ENCODE peak calls at places on chromosomes 16 and 17, in eight cellular contexts. R is cardiac muscle cell, U is AG10803, B is brain microvascular endothelial cell, S is omental fat pad, T is Calu3, F is neural progenitor cell, N is H9. Z is an unnamed sample.
A peak's percentile ranks its signal among the peaks of the same experiment; 100 is the strongest.

GRCh38 chr16:53131363-53132071 is 76.7 kb downstream of the CHD9 start:
- DNase-seq in R (peak; percentile 52), U (peak; percentile 47), B (no peak), S (peak; percentile 32), T (peak; percentile 56), F (no peak), N (peak; percentile 37), Z (peak; percentile 34)

GRCh38 chr17:21003007-21003621 is 39.7 kb downstream of the USP22 start:
- DNase-seq in R (no peak), U (no peak), B (no peak), S (no peak), T (no peak), F (no peak), N (no peak), Z (no peak)

GRCh38 chr17:76865174-76865573 is 3.0 kb upstream of the MGAT5B start:
- DNase-seq in R (no peak), U (no peak), B (no peak), S (no peak), T (no peak), F (no peak), N (no peak), Z (no peak)

GRCh38 chr17:77107506-77108433 is 33.0 kb upstream of the SEC14L1 start:
- DNase-seq in R (peak; percentile 65), U (peak; percentile 66), B (peak; percentile 43), S (no peak), T (no peak), F (no peak), N (no peak), Z (no peak)

GRCh38 chr16:50285406-50286003 is 19.2 kb downstream of the ADCY7 start:
- DNase-seq in R (no peak), U (no peak), B (no peak), S (no peak), T (no peak), F (no peak), N (no peak), Z (no peak)

GRCh38 chr16:65845466-65846209 is 520.9 kb upstream of the CDH5 start:
- DNase-seq in R (peak; percentile 19), U (peak; percentile 23), B (no peak), S (no peak), T (no peak), F (no peak), N (no peak), Z (no peak)

GRCh38 chr16:68028996-68029395 is 5.9 kb downstream of the DUS2 start:
- DNase-seq in R (no peak), U (no peak), B (no peak), S (no peak), T (no peak), F (no peak), N (no peak), Z (no peak)

GRCh38 chr17:8079291-8080207 is 8.0 kb downstream of the ALOX12B start:
- DNase-seq in R (peak; percentile 54), U (peak; percentile 20), B (peak; percentile 6), S (peak; percentile 33), T (peak; percentile 75), F (peak; percentile 87), N (peak; percentile 95), Z (peak; percentile 34)

GRCh38 chr17:13415877-13416416 is 185.8 kb downstream of the HS3ST3A1 start:
- DNase-seq in R (peak; percentile 71), U (peak; percentile 51), B (peak; percentile 94), S (no peak), T (no peak), F (no peak), N (no peak), Z (peak; percentile 51)

GRCh38 chr17:73317554-73318426 is 6.0 kb upstream of the CDC42EP4 start:
- DNase-seq in R (no peak), U (no peak), B (no peak), S (no peak), T (no peak), F (no peak), N (peak; percentile 22), Z (no peak)

GRCh38 chr16:4525069-4525468 is 13.5 kb downstream of the CDIP1 start:
- DNase-seq in R (no peak), U (no peak), B (no peak), S (no peak), T (no peak), F (no peak), N (no peak), Z (no peak)

GRCh38 chr17:794876-795275 is 12.7 kb downstream of the MRM3 start:
- DNase-seq in R (peak; percentile 77), U (peak; percentile 79), B (peak; percentile 60), S (peak; percentile 41), T (peak; percentile 64), F (peak; percentile 92), N (peak; percentile 87), Z (peak; percentile 75)

GRCh38 chr16:49491111-49491670 is 117.6 kb downstream of the C16orf78 start:
- DNase-seq in R (no peak), U (no peak), B (no peak), S (no peak), T (no peak), F (peak; percentile 30), N (no peak), Z (no peak)

GRCh38 chr17:75504347-75505151 is 10.8 kb downstream of the CASKIN2 start:
- DNase-seq in R (no peak), U (peak; percentile 6), B (no peak), S (no peak), T (peak; percentile 68), F (peak; percentile 67), N (peak; percentile 84), Z (no peak)

GRCh38 chr17:17171991-17172939 is 33.9 kb downstream of the PLD6 start:
- DNase-seq in R (no peak), U (no peak), B (no peak), S (no peak), T (no peak), F (no peak), N (peak; percentile 63), Z (no peak)

GRCh38 chr17:38879878-38880727 is 10.2 kb downstream of the LASP1 start:
- DNase-seq in R (peak; percentile 87), U (peak; percentile 85), B (peak; percentile 74), S (no peak), T (peak; percentile 93), F (peak; percentile 85), N (peak; percentile 96), Z (peak; percentile 82)

GRCh38 chr17:40087049-40087794 is 13.2 kb downstream of the NR1D1 start:
- DNase-seq in R (no peak), U (no peak), B (no peak), S (no peak), T (no peak), F (no peak), N (no peak), Z (no peak)

GRCh38 chr16:70163596-70163995 is 10.0 kb upstream of the CLEC18C start:
- DNase-seq in R (no peak), U (no peak), B (no peak), S (no peak), T (no peak), F (peak; percentile 48), N (no peak), Z (no peak)

GRCh38 chr16:56227936-56228335 is 36.6 kb downstream of the GNAO1 start:
- DNase-seq in R (no peak), U (no peak), B (no peak), S (no peak), T (no peak), F (no peak), N (no peak), Z (no peak)

GRCh38 chr16:12504312-12504711 is 299.4 kb downstream of the CPPED1 start:
- DNase-seq in R (no peak), U (no peak), B (no peak), S (no peak), T (no peak), F (no peak), N (no peak), Z (no peak)

GRCh38 chr16:51317575-51317974 is 166.5 kb upstream of the SALL1 start:
- DNase-seq in R (no peak), U (no peak), B (no peak), S (no peak), T (no peak), F (no peak), N (no peak), Z (no peak)

GRCh38 chr16:84959045-84959576 is 52.2 kb downstream of the ZDHHC7 start:
- DNase-seq in R (no peak), U (no peak), B (no peak), S (no peak), T (peak; percentile 59), F (no peak), N (no peak), Z (no peak)
- TF ChIP-seq CTCF in R (no peak), U (peak; percentile 26), B (peak; percentile 65), S (no peak), T (peak; percentile 74), F (peak; percentile 37), N (peak; percentile 56), Z (peak; percentile 31)

DNA sequence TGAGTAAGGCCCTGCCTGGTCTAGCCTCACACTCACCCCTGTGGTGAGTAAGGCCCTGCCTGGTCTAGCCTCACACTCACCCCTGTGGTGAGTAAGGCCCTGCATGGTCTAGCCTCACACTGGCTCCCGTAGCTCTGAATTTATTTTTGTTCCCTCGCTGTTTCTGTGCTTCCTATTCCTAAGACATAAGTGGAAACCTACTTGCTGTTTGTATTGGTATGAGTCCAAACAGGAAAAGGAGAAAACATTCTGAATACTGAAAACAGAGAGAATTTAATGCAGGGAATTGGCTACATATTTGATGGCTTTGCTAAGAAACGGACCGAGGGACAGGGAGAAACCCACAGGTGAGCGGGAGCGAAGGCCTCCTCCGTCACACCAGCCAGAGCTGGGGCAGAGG is 267.8 kb downstream of the FOXL1 start:
- DNase-seq in R (no peak), U (no peak), B (peak; percentile 33), S (no peak), T (no peak), F (no peak), N (no peak), Z (peak; percentile 50)
- TF ChIP-seq CTCF in R (no peak), U (no peak), B (no peak), S (no peak), T (no peak), F (no peak), N (no peak), Z (no peak)

DNA sequence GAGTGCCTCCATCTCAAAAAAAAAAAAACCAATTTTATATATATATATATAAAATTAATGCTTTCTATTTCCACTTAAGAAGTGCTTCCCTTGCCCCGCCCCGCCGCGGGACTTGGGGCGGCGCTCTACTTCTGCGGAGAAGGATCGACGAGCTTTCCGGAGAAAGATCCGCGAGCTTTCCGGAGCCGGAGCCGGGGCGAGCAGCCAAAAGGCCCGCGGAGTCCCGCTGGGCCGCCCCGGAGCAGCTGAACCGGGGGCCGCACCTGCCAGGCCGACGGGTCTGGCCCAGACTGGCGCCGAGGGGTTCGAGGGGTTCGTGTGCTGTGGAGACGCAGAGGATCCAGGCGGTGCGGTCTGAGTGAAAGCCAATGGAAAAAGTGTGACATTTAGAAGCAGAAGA is 50.7 kb downstream of the TBC1D26 start:
- DNase-seq in R (peak; percentile 70), U (peak; percentile 36), B (peak; percentile 33), S (peak; percentile 29), T (peak; percentile 4), F (no peak), N (no peak), Z (peak; percentile 51)
- TF ChIP-seq CTCF in R (peak; percentile 6), U (no peak), B (no peak), S (no peak), T (no peak), F (no peak), N (no peak), Z (no peak)

DNA sequence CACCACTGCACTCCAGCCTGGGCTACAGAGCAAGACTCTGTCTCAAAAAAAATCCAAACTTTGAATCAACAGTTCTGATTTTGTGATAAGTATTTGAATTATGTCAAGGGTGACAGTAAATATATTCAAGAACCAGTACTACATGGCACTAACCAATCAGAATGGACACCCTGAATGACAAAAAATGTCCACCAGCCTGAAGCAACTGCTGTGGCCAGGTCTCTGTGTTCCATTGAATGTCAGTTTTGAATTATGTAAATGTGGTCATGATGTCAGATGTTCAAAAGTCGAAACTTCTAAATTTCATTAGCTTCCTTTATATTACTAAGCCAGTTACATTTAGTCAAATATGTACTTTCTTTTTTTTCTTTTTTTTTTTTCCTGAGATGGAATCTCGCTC is 15.4 kb upstream of the ATXN1L start:
- DNase-seq in R (no peak), U (no peak), B (no peak), S (no peak), T (no peak), F (no peak), N (no peak), Z (no peak)
- TF ChIP-seq CTCF in R (no peak), U (no peak), B (no peak), S (no peak), T (no peak), F (no peak), N (no peak), Z (no peak)

Z was measured in astrocyte of the spinal cord.